ENCODE peak calls at places on chromosomes 3 and 15, in five cellular contexts. One of them, this sample, is unnamed.
A peak's percentile ranks its signal among the peaks of the same experiment; 100 is the strongest.

GRCh38 chr15:47588968-47589367 is 128.3 kb upstream of the SEMA6D start:
- DNase-seq in cardiac muscle cell: no peak
- DNase-seq in A549: no peak
- DNase-seq in BJ: no peak
- DNase-seq in hepatocyte: peak; percentile 10
- DNase-seq in this sample: no peak

GRCh38 chr15:100720406-100720967 is 118.1 kb downstream of the ASB7 start:
- DNase-seq in cardiac muscle cell: no peak
- DNase-seq in A549: no peak
- DNase-seq in BJ: no peak
- DNase-seq in hepatocyte: no peak
- DNase-seq in this sample: no peak

GRCh38 chr3:122519693-122520092 is 5.0 kb upstream of the KPNA1 start:
- DNase-seq in cardiac muscle cell: no peak
- DNase-seq in A549: no peak
- DNase-seq in BJ: no peak
- DNase-seq in hepatocyte: no peak
- DNase-seq in this sample: no peak

GRCh38 chr3:44252332-44252731 is 10.6 kb downstream of the TOPAZ1 start:
- DNase-seq in cardiac muscle cell: no peak
- DNase-seq in A549: no peak
- DNase-seq in BJ: no peak
- DNase-seq in hepatocyte: no peak
- DNase-seq in this sample: no peak

GRCh38 chr15:93246266-93247242 is 157.5 kb upstream of the RGMA start:
- DNase-seq in cardiac muscle cell: no peak
- DNase-seq in A549: no peak
- DNase-seq in BJ: no peak
- DNase-seq in hepatocyte: no peak
- DNase-seq in this sample: no peak

GRCh38 chr3:52302426-52303185 is 13.5 kb upstream of the DNAH1 start:
- DNase-seq in cardiac muscle cell: no peak
- DNase-seq in A549: no peak
- DNase-seq in BJ: no peak
- DNase-seq in hepatocyte: no peak
- DNase-seq in this sample: no peak

GRCh38 chr15:88618686-88619085 is 2.5 kb upstream of the AEN start:
- DNase-seq in cardiac muscle cell: no peak
- DNase-seq in A549: no peak
- DNase-seq in BJ: no peak
- DNase-seq in hepatocyte: no peak
- DNase-seq in this sample: no peak

GRCh38 chr3:156059950-156060501 is 60.4 kb upstream of the KCNAB1 start:
- DNase-seq in cardiac muscle cell: peak; percentile 29
- DNase-seq in A549: no peak
- DNase-seq in BJ: no peak
- DNase-seq in hepatocyte: no peak
- DNase-seq in this sample: no peak

GRCh38 chr15:86701259-86701963 is 621.7 kb downstream of the AGBL1 start:
- DNase-seq in cardiac muscle cell: no peak
- DNase-seq in A549: no peak
- DNase-seq in BJ: no peak
- DNase-seq in hepatocyte: no peak
- DNase-seq in this sample: no peak

GRCh38 chr15:66588971-66589370 is 23.2 kb upstream of the LCTL start:
- DNase-seq in cardiac muscle cell: no peak
- DNase-seq in A549: no peak
- DNase-seq in BJ: no peak
- DNase-seq in hepatocyte: no peak
- DNase-seq in this sample: no peak

GRCh38 chr15:46344115-46344749 is 709.4 kb downstream of the SQOR start:
- DNase-seq in cardiac muscle cell: no peak
- DNase-seq in A549: no peak
- DNase-seq in BJ: no peak
- DNase-seq in hepatocyte: no peak
- DNase-seq in this sample: no peak

GRCh38 chr3:36991147-36991546 is 1.8 kb downstream of the EPM2AIP1 start:
- DNase-seq in cardiac muscle cell: no peak
- DNase-seq in A549: no peak
- DNase-seq in BJ: no peak
- DNase-seq in hepatocyte: no peak
- DNase-seq in this sample: no peak

GRCh38 chr3:158808697-158809096 is 6.8 kb downstream of the MFSD1 start:
- DNase-seq in cardiac muscle cell: no peak
- DNase-seq in A549: no peak
- DNase-seq in BJ: no peak
- DNase-seq in hepatocyte: no peak
- DNase-seq in this sample: peak; percentile 41

GRCh38 chr3:62874398-62875102 is 666 bp downstream of the CADPS start:
- DNase-seq in cardiac muscle cell: peak; percentile 45
- DNase-seq in A549: no peak
- DNase-seq in BJ: no peak
- DNase-seq in hepatocyte: peak; percentile 5
- DNase-seq in this sample: no peak

GRCh38 chr3:186993940-186994670 is 63.8 kb downstream of the ST6GAL1 start:
- DNase-seq in cardiac muscle cell: no peak
- DNase-seq in A549: no peak
- DNase-seq in BJ: no peak
- DNase-seq in hepatocyte: no peak
- DNase-seq in this sample: no peak

GRCh38 chr3:27615555-27615954 is 106.6 kb downstream of the EOMES start:
- DNase-seq in cardiac muscle cell: no peak
- DNase-seq in A549: no peak
- DNase-seq in BJ: no peak
- DNase-seq in hepatocyte: no peak
- DNase-seq in this sample: no peak

GRCh38 chr3:141431411-141432378 is 55.1 kb upstream of the RASA2 start:
- DNase-seq in cardiac muscle cell: no peak
- DNase-seq in A549: no peak
- DNase-seq in BJ: no peak
- DNase-seq in hepatocyte: peak; percentile 50
- DNase-seq in this sample: no peak

GRCh38 chr3:194621947-194622346 is 11.3 kb downstream of the TMEM44 start:
- DNase-seq in cardiac muscle cell: no peak
- DNase-seq in A549: no peak
- DNase-seq in BJ: no peak
- DNase-seq in hepatocyte: no peak
- DNase-seq in this sample: no peak

GRCh38 chr3:5607581-5607980 is 420.1 kb downstream of the EDEM1 start:
- DNase-seq in cardiac muscle cell: no peak
- DNase-seq in A549: no peak
- DNase-seq in BJ: no peak
- DNase-seq in hepatocyte: no peak
- DNase-seq in this sample: no peak

GRCh38 chr3:50510325-50510724 is 6.9 kb upstream of the CACNA2D2 start:
- DNase-seq in cardiac muscle cell: no peak
- DNase-seq in A549: no peak
- DNase-seq in BJ: no peak
- DNase-seq in hepatocyte: no peak
- DNase-seq in this sample: no peak

GRCh38 chr15:23538657-23539056 is 26.8 kb upstream of the MKRN3 start:
- DNase-seq in cardiac muscle cell: no peak
- DNase-seq in A549: no peak
- DNase-seq in BJ: no peak
- DNase-seq in hepatocyte: no peak
- DNase-seq in this sample: no peak

GRCh38 chr3:166481340-166481739 is 644.1 kb upstream of the BCHE start:
- DNase-seq in cardiac muscle cell: no peak
- DNase-seq in A549: no peak
- DNase-seq in BJ: no peak
- DNase-seq in hepatocyte: no peak
- DNase-seq in this sample: no peak

DNA sequence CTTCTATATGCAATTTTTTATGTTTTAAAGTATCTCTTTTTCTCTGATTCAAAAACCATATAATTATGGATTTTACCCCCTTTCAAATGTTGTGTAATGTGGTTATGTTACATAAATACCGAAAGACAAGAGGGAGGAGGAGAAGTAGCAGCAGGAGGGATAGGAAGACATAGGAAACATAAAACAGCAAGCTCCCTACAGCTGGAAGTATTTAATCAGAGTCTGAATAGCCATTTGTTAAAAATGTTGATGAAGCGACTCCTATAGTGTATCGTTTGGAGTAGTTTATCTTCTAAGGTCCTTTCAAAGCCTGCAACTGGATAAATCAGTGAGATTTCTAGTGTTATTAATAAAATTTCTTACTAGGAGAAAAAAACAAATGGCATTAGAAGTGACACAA is 598.1 kb upstream of the GOLIM4 start:
- DNase-seq in cardiac muscle cell: no peak
- DNase-seq in A549: no peak
- DNase-seq in BJ: no peak
- DNase-seq in hepatocyte: no peak
- DNase-seq in this sample: no peak
- H3K4me3 ChIP-seq in cardiac muscle cell: no peak overlapping the region
- H3K4me3 ChIP-seq in A549: no peak overlapping the region
- H3K4me3 ChIP-seq in BJ: no peak overlapping the region
- H3K4me3 ChIP-seq in hepatocyte: no peak overlapping the region
- H3K4me3 ChIP-seq in this sample: no peak overlapping the region

GRCh38 chr3:77039606-77040553 is at the start of gene ROBO2:
- DNase-seq in cardiac muscle cell: peak; percentile 87
- DNase-seq in A549: no peak
- DNase-seq in BJ: no peak
- DNase-seq in hepatocyte: peak; percentile 80
- DNase-seq in this sample: no peak
- H3K4me3 ChIP-seq in cardiac muscle cell: peak within 1 kb of the TSS; percentile 47
- H3K4me3 ChIP-seq in A549: peak within 1 kb of the TSS; percentile 29
- H3K4me3 ChIP-seq in BJ: peak within 1 kb of the TSS; percentile 59
- H3K4me3 ChIP-seq in hepatocyte: peak within 1 kb of the TSS; percentile 30
- H3K4me3 ChIP-seq in this sample: peak within 1 kb of the TSS; percentile 37

DNA sequence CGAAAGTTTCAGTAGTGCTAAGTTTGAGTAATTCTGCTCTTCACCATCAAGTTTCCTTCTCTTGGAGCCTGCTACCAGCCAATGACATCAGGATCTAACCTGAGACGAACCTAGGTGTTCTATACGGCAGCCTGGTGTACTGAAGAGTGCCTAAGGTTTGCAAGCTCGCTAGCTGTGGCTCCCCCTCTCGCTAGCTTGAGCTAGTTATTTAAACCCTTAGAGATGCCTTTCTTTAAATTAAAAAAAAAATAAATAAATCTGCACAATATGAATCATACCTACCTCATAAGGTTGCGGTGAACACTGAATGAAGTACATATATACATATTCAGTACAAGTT is 1.4 kb upstream of the COL8A1 start:
- DNase-seq in cardiac muscle cell: no peak
- DNase-seq in A549: no peak
- DNase-seq in BJ: no peak
- DNase-seq in hepatocyte: no peak
- DNase-seq in this sample: no peak
- H3K4me3 ChIP-seq in cardiac muscle cell: peak overlapping the region; percentile 23
- H3K4me3 ChIP-seq in A549: peak overlapping the region; percentile 33
- H3K4me3 ChIP-seq in BJ: peak overlapping the region; percentile 57
- H3K4me3 ChIP-seq in hepatocyte: no peak overlapping the region
- H3K4me3 ChIP-seq in this sample: peak overlapping the region; percentile 84

DNA sequence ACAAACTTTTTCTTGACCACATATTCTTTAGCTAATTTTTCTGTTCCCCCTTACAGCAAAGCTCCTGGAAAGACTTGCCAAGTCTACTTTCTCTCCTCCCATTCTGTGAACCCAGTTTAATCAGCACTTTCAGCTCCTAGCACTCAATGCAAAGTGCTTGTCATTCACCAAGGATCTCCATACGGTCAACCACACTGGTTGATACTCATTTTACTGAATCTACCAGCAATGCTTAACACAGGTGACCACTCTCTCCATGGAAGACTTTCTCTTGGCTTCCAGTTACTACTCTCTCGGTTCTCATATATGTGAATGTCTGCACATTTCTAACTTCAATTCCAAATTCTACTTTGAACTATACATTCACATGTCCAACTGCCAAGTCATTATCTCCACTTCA is 11.7 kb downstream of the MRPL3 start:
- DNase-seq in cardiac muscle cell: no peak
- DNase-seq in A549: no peak
- DNase-seq in BJ: no peak
- DNase-seq in hepatocyte: no peak
- DNase-seq in this sample: no peak
- H3K4me3 ChIP-seq in cardiac muscle cell: no peak overlapping the region
- H3K4me3 ChIP-seq in A549: no peak overlapping the region
- H3K4me3 ChIP-seq in BJ: no peak overlapping the region
- H3K4me3 ChIP-seq in hepatocyte: no peak overlapping the region
- H3K4me3 ChIP-seq in this sample: no peak overlapping the region

DNA sequence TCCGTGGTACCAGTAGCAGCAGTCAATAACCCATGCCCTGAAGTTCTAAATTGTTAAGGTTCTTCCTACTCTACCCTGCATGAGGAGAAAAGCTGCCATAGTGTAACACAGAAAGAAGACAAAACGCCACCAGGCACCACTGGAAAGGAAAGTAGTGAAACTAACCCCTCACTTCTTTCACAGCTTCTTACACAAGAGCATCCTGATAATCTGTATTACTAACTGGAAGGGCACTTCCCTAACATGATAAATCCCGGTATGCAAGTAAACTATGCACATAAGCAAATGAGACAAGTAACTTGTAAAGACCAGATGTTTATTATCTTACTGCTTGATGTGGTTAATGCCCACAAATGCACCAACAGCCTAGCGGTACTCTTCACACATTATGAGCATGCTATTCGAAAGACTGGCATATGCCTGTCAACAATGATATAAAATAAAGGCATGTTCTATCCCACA is 141.3 kb downstream of the ADAM10 start:
- DNase-seq in cardiac muscle cell: no peak
- DNase-seq in A549: no peak
- DNase-seq in BJ: peak; percentile 36
- DNase-seq in hepatocyte: no peak
- DNase-seq in this sample: peak; percentile 55
- H3K4me3 ChIP-seq in cardiac muscle cell: no peak overlapping the region
- H3K4me3 ChIP-seq in A549: no peak overlapping the region
- H3K4me3 ChIP-seq in BJ: no peak overlapping the region
- H3K4me3 ChIP-seq in hepatocyte: no peak overlapping the region
- H3K4me3 ChIP-seq in this sample: no peak overlapping the region